ENCODE peak calls at places on chromosomes 5 and 9, in ten cellular contexts. F, M, G, O, P, Q, E, B, Z and V are unnamed samples.

GRCh38 chr9:126423022-126423708 is 96.5 kb downstream of the MVB12B start:
- DNase-seq in F (no peak), M (no peak), G (no peak), O (no peak), P (no peak), Q (peak; percentile 49), E (no peak), B (no peak), Z (no peak), V (no peak)

GRCh38 chr9:133973111-133973790 is 18.9 kb downstream of the VAV2 start:
- DNase-seq in F (no peak), M (no peak), G (no peak), O (peak; percentile 60), P (no peak), Q (no peak), E (no peak), B (no peak), Z (no peak), V (no peak)

GRCh38 chr9:136199391-136200288 is 5.3 kb downstream of the LHX3 start:
- DNase-seq in F (no peak), M (no peak), G (no peak), O (no peak), P (no peak), Q (no peak), E (no peak), B (no peak), Z (peak; percentile 79), V (no peak)

GRCh38 chr5:111469905-111470304 is 42.4 kb downstream of the STARD4 start:
- DNase-seq in F (no peak), M (no peak), G (no peak), O (no peak), P (no peak), Q (no peak), E (no peak), B (no peak), Z (no peak), V (no peak)

GRCh38 chr5:81420039-81420667 is 26.2 kb upstream of the ACOT12 start:
- DNase-seq in F (no peak), M (no peak), G (peak; percentile 69), O (no peak), P (no peak), Q (no peak), E (no peak), B (no peak), Z (no peak), V (no peak)

GRCh38 chr5:22611327-22611726 is 241.8 kb downstream of the CDH12 start:
- DNase-seq in F (no peak), M (no peak), G (no peak), O (no peak), P (no peak), Q (no peak), E (no peak), B (no peak), Z (no peak), V (no peak)

GRCh38 chr9:133428579-133429215 is 6.5 kb downstream of the ADAMTS13 start:
- DNase-seq in F (peak; percentile 43), M (peak; percentile 12), G (peak; percentile 46), O (peak; percentile 31), P (no peak), Q (peak; percentile 87), E (no peak), B (no peak), Z (peak; percentile 84), V (no peak)

GRCh38 chr5:111742166-111742565 is 14.8 kb downstream of the NREP start:
- DNase-seq in F (no peak), M (no peak), G (no peak), O (no peak), P (no peak), Q (no peak), E (no peak), B (no peak), Z (no peak), V (no peak)

GRCh38 chr5:122653087-122654017 is 121.5 kb upstream of the SNX2 start:
- DNase-seq in F (no peak), M (no peak), G (no peak), O (no peak), P (no peak), Q (no peak), E (no peak), B (no peak), Z (no peak), V (no peak)

GRCh38 chr9:2016411-2017208 is 1.5 kb downstream of the SMARCA2 start:
- DNase-seq in F (peak; percentile 69), M (peak; percentile 45), G (peak; percentile 82), O (peak; percentile 85), P (peak; percentile 92), Q (peak; percentile 85), E (peak; percentile 71), B (peak; percentile 83), Z (peak; percentile 94), V (no peak)

GRCh38 chr5:175867587-175868347 is 3.6 kb upstream of the CPLX2 start:
- DNase-seq in F (no peak), M (peak; percentile 90), G (peak; percentile 96), O (peak; percentile 58), P (no peak), Q (peak; percentile 85), E (no peak), B (no peak), Z (no peak), V (no peak)
- TF ChIP-seq CTCF in F (no peak), M (peak; percentile 70), G (peak; percentile 52), O (no peak), P (no peak), Q (peak; percentile 22), E (no peak), B (no peak), Z (no peak), V (peak; percentile 12)

GRCh38 chr5:118698774-118699173 is 289.6 kb downstream of the DTWD2 start:
- DNase-seq in F (no peak), M (no peak), G (no peak), O (no peak), P (no peak), Q (no peak), E (no peak), B (no peak), Z (no peak), V (no peak)
- TF ChIP-seq EP300 in F (no peak), M (no peak), G (no peak), O (no peak), P (no peak), Q (no peak), E (no peak), B (no peak), Z (no peak), V (no peak)

GRCh38 chr5:91110709-91111108 is 272.4 kb downstream of the ARRDC3 start:
- DNase-seq in F (no peak), M (no peak), G (no peak), O (no peak), P (peak; percentile 71), Q (no peak), E (no peak), B (no peak), Z (no peak), V (no peak)

GRCh38 chr5:91111473-91112238 is 271.5 kb downstream of the ARRDC3 start:
- DNase-seq in F (no peak), M (no peak), G (no peak), O (no peak), P (no peak), Q (no peak), E (no peak), B (no peak), Z (no peak), V (no peak)

GRCh38 chr5:91114658-91115057 is 268.5 kb downstream of the ARRDC3 start:
- DNase-seq in F (no peak), M (no peak), G (no peak), O (no peak), P (no peak), Q (no peak), E (no peak), B (no peak), Z (no peak), V (no peak)

GRCh38 chr5:91104062-91104448 is 279.1 kb downstream of the ARRDC3 start:
- DNase-seq in F (no peak), M (no peak), G (no peak), O (no peak), P (no peak), Q (no peak), E (no peak), B (no peak), Z (no peak), V (no peak)

GRCh38 chr5:91109634-91110033 is 273.5 kb downstream of the ARRDC3 start:
- DNase-seq in F (no peak), M (no peak), G (no peak), O (no peak), P (no peak), Q (no peak), E (no peak), B (no peak), Z (no peak), V (no peak)
- TF ChIP-seq CTCF in F (no peak), M (no peak), G (no peak), O (no peak), P (no peak), Q (peak; percentile 39), E (no peak), B (no peak), Z (no peak), V (no peak)

DNA sequence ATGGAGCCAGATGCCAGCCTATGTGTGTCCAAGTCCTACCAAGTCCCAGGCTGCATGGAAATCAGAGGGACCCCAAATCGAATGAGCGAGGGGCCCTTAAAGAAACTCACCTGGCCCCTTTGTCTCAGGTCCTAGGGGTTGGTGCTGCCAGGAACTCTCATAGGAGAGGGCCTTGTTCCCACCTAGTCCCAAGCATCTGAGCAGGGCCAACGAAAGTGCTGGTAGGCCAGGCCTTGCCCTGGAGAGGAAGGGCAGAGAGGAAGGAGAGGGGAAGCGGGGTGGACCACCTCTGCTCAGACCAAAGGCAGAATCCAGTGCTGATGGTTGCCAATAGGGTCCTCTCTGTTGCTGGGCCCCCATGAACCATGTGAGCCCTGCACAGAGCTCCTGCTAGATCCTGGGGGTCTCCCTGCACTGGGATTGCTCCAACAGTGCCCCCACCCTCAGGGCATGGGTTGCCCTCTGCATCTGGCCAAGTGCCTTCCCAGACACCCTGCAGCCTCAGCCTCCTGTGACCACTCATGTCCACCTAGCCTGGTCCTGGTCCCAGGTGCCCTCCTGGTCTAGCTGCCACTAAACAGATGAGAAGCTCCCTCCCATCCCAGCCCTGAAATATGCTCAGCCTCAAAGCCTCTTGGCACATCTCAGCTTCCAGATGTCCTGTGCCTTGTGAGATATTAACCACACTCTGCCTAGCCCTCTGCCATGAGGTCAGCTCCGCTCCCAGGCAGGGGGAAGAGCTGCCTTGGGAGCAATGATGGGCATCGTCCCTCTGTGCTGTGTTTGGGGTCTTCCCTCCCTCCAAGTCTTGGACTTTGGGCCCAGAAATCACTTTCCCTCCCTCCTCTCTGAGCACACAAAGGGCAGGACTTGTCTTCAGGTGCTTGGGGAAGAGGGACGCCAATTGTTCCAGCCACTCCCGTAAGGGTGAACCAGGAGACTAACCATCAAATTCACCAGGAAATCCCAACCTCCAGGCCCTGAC is 109.6 kb downstream of the ADAMTS2 start:
- DNase-seq in F (no peak), M (no peak), G (no peak), O (peak; percentile 1), P (peak; percentile 48), Q (no peak), E (no peak), B (peak; percentile 13), Z (no peak), V (no peak)
- TF ChIP-seq EP300 in F (no peak), M (no peak), G (no peak), O (no peak), P (no peak), Q (no peak), E (no peak), B (no peak), Z (no peak), V (no peak)

GRCh38 chr9:94779101-94779500 is 52.6 kb downstream of the AOPEP start:
- DNase-seq in F (no peak), M (no peak), G (peak; percentile 50), O (no peak), P (no peak), Q (no peak), E (no peak), B (no peak), Z (no peak), V (no peak)
- TF ChIP-seq CTCF in F (no peak), M (no peak), G (no peak), O (no peak), P (no peak), Q (no peak), E (no peak), B (no peak), Z (no peak), V (no peak)